ENCODE peak calls at places on chromosomes 2 and 18, in seven cellular contexts. M is stimulated activated CD8-positive, alpha-beta memory T cell treated with anti-CD3 and anti-CD28 coated beads, Interleukin-7, amount 100 ng/mL, for 1 hour; X is aorta; F is Daoy; E is left kidney; H is activated CD4-positive, alpha-beta T cell treated with anti-CD3 and anti-CD28 coated beads for 36 hours; R is ACHN. T is an unnamed sample.

GRCh38 chr18:59246796-59247195 is 26.5 kb downstream of the RAX start:
- DNase-seq in X (no peak), M (no peak), H (no peak), R (no peak), E (no peak), F (no peak), T (no peak)

GRCh38 chr2:100272848-100273329 is 49.4 kb downstream of the LONRF2 start:
- DNase-seq in R (no peak), M (no peak), H (no peak), X (peak), E (peak), F (no peak), T (peak)

GRCh38 chr2:3780477-3781402 is 77.4 kb downstream of the DCDC2C start:
- DNase-seq in H (peak), R (peak), F (peak), X (peak), M (peak), E (peak), T (peak)

GRCh38 chr2:17227856-17228255 is 290.4 kb downstream of the RAD51AP2 start:
- DNase-seq in M (no peak), E (no peak), R (no peak), F (no peak), H (no peak), X (no peak), T (no peak)

GRCh38 chr2:188979119-188979729 is 5.1 kb downstream of the COL3A1 start:
- DNase-seq in R (no peak), H (no peak), M (no peak), E (peak), F (no peak), X (no peak), T (no peak)

GRCh38 chr2:166665991-166666940 is 172.2 kb upstream of the SCN7A start:
- DNase-seq in H (no peak), F (no peak), R (no peak), E (no peak), M (no peak), X (no peak), T (no peak)

GRCh38 chr18:78531637-78532036 is 448.0 kb upstream of the SALL3 start:
- DNase-seq in M (no peak), F (no peak), H (no peak), R (no peak), X (no peak), E (no peak), T (no peak)

GRCh38 chr2:61855178-61855523 is 1.3 kb upstream of the FAM161A start:
- DNase-seq in H (no peak), X (peak), M (no peak), E (peak), R (peak), F (peak), T (peak)

GRCh38 chr18:63339920-63340484 is 20.4 kb upstream of the BCL2 start:
- DNase-seq in F (peak), X (no peak), H (peak), M (no peak), E (peak), R (peak), T (no peak)

GRCh38 chr2:238846503-238847431 is 1.1 kb upstream of the TWIST2 start:
- DNase-seq in E (peak), H (no peak), M (no peak), X (no peak), R (peak), F (no peak), T (peak)

GRCh38 chr2:195500878-195501277 is 156.1 kb upstream of the SLC39A10 start:
- DNase-seq in R (no peak), F (no peak), E (no peak), H (no peak), X (no peak), M (no peak), T (no peak)

GRCh38 chr2:11377915-11378649 is 33.6 kb upstream of the ROCK2 start:
- DNase-seq in E (peak), M (no peak), X (no peak), H (no peak), F (no peak), R (no peak), T (no peak)

GRCh38 chr2:19292007-19292406 is 66.4 kb downstream of the OSR1 start:
- DNase-seq in R (no peak), M (no peak), H (no peak), X (no peak), F (peak), E (no peak), T (no peak)

GRCh38 chr2:120401275-120402069 is 55.5 kb downstream of the INHBB start:
- DNase-seq in H (no peak), X (no peak), M (no peak), F (no peak), R (no peak), E (no peak), T (peak)

GRCh38 chr2:70897203-70897976 is 38.3 kb upstream of the ATP6V1B1 start:
- DNase-seq in M (no peak), R (no peak), H (no peak), F (no peak), E (no peak), X (peak), T (no peak)

GRCh38 chr18:48442761-48443160 is 33.6 kb upstream of the ZBTB7C start:
- DNase-seq in M (no peak), H (no peak), X (no peak), F (no peak), E (no peak), R (no peak), T (no peak)

T was measured in islet precursor cell.